ENCODE peak calls at places on chromosomes 2 and 18, in four cellular contexts. One of them, this sample, is unnamed. For H3K9me3, the result is how much of the 10 kb centered on the place peaks cover.

GRCh38 chr2:130728007-130728454 is 839 bp upstream of the GPR148 start:
- DNase-seq in fibroblast of lung: peak
- DNase-seq in GM23248: peak
- DNase-seq in astrocyte: peak
- DNase-seq in this sample: no peak

GRCh38 chr2:159996792-159997546 is 65.4 kb downstream of the PLA2R1 start:
- DNase-seq in fibroblast of lung: peak
- DNase-seq in GM23248: peak
- DNase-seq in astrocyte: peak
- DNase-seq in this sample: no peak

GRCh38 chr2:185607943-185608342 is 130.7 kb upstream of the FSIP2 start:
- DNase-seq in fibroblast of lung: no peak
- DNase-seq in GM23248: no peak
- DNase-seq in astrocyte: no peak
- DNase-seq in this sample: no peak

GRCh38 chr2:218782529-218782845 is 540 bp downstream of the CYP27A1 start:
- DNase-seq in fibroblast of lung: no peak
- DNase-seq in GM23248: no peak
- DNase-seq in astrocyte: no peak
- DNase-seq in this sample: no peak

GRCh38 chr2:168992591-168993349 is 38.4 kb downstream of the ABCB11 start:
- DNase-seq in fibroblast of lung: peak
- DNase-seq in GM23248: peak
- DNase-seq in astrocyte: peak
- DNase-seq in this sample: no peak

GRCh38 chr2:51424418-51424817 is 392.5 kb upstream of the NRXN1 start:
- DNase-seq in fibroblast of lung: no peak
- DNase-seq in GM23248: no peak
- DNase-seq in astrocyte: no peak
- DNase-seq in this sample: no peak

GRCh38 chr2:217900010-217900779 is 102.6 kb downstream of the TNS1 start:
- DNase-seq in fibroblast of lung: no peak
- DNase-seq in GM23248: peak
- DNase-seq in astrocyte: no peak
- DNase-seq in this sample: no peak

GRCh38 chr2:240513544-240514287 is 44.1 kb downstream of the ANKMY1 start:
- DNase-seq in fibroblast of lung: peak
- DNase-seq in GM23248: peak
- DNase-seq in astrocyte: peak
- DNase-seq in this sample: peak

GRCh38 chr2:85942346-85942957 is 53.7 kb upstream of the ST3GAL5 start:
- DNase-seq in fibroblast of lung: no peak
- DNase-seq in GM23248: no peak
- DNase-seq in astrocyte: no peak
- DNase-seq in this sample: no peak

GRCh38 chr2:85945172-85945571 is 56.4 kb upstream of the ST3GAL5 start:
- DNase-seq in fibroblast of lung: no peak
- DNase-seq in GM23248: no peak
- DNase-seq in astrocyte: no peak
- DNase-seq in this sample: no peak

GRCh38 chr2:85947593-85947992 is 58.8 kb upstream of the ST3GAL5 start:
- DNase-seq in fibroblast of lung: no peak
- DNase-seq in GM23248: no peak
- DNase-seq in astrocyte: no peak
- DNase-seq in this sample: no peak

GRCh38 chr2:85949280-85949679 is 60.5 kb upstream of the ST3GAL5 start:
- DNase-seq in fibroblast of lung: no peak
- DNase-seq in GM23248: no peak
- DNase-seq in astrocyte: no peak
- DNase-seq in this sample: no peak

GRCh38 chr2:85945576-85945975 is 56.8 kb upstream of the ST3GAL5 start:
- DNase-seq in fibroblast of lung: no peak
- DNase-seq in GM23248: no peak
- DNase-seq in astrocyte: no peak
- DNase-seq in this sample: no peak
- H3K9me3 ChIP-seq in fibroblast of lung: under half
- H3K9me3 ChIP-seq in GM23248: under half
- H3K9me3 ChIP-seq in astrocyte: under half
- H3K9me3 ChIP-seq in this sample: under half

GRCh38 chr2:4424153-4424552 is 720.8 kb downstream of the DCDC2C start:
- DNase-seq in fibroblast of lung: no peak
- DNase-seq in GM23248: no peak
- DNase-seq in astrocyte: no peak
- DNase-seq in this sample: no peak

GRCh38 chr2:4415810-4416413 is 712.5 kb downstream of the DCDC2C start:
- DNase-seq in fibroblast of lung: no peak
- DNase-seq in GM23248: no peak
- DNase-seq in astrocyte: no peak
- DNase-seq in this sample: no peak

DNA sequence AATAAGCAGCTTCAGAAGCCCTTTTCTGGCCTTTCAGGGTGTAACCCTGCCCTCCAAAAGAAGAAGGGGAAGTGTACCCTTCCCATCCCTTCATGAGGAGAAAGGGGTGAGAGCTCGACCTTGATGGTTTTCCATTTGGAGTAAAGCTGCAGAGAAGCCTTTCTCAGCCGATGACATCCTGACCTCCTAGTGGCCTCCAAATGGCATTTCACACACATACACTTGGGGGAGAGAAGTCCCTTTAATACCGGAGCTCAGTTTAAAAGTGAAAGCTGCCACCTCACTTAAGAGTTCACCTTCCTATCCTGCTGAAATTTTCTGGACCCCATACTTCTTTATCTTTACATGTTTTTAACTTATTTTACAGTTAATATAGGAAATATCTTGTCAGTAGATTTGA is 716.7 kb downstream of the DCDC2C start:
- DNase-seq in fibroblast of lung: no peak
- DNase-seq in GM23248: no peak
- DNase-seq in astrocyte: no peak
- DNase-seq in this sample: no peak
- H3K9me3 ChIP-seq in fibroblast of lung: under half
- H3K9me3 ChIP-seq in GM23248: under half
- H3K9me3 ChIP-seq in astrocyte: under half
- H3K9me3 ChIP-seq in this sample: under half

DNA sequence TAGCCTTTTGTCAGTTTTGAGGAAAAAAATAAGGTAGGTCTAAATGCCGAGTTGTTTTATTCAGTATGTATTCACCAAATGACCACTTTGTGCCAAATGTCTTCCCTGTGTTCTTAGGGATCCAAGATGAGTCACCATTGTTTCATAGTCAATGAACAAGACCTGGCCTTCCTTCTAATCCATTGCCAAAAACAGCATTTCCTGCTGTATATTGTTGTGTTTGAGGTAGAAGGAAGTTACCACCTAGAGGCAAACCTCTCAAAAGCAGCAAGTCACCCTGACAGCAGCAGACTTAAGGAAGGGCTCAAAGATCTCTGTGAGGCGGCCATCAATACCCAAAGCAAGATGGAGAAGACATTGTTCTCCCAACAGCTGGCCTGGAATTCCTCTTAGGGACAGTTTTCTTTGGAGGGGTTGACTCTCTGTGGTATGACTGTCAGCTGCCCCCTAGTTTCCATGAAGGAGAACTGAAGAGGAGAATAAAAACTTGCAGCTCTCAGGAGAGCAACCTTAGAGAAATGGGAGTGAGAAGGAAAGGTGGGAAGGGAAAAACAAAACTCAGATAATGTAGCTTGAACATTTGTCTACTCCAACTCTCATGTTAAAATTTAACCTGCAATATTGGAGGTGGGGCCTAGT is 328.3 kb downstream of the LRATD1 start:
- DNase-seq in fibroblast of lung: peak
- DNase-seq in GM23248: peak
- DNase-seq in astrocyte: peak
- DNase-seq in this sample: no peak
- H3K9me3 ChIP-seq in fibroblast of lung: under half
- H3K9me3 ChIP-seq in GM23248: under half
- H3K9me3 ChIP-seq in astrocyte: under half
- H3K9me3 ChIP-seq in this sample: under half

DNA sequence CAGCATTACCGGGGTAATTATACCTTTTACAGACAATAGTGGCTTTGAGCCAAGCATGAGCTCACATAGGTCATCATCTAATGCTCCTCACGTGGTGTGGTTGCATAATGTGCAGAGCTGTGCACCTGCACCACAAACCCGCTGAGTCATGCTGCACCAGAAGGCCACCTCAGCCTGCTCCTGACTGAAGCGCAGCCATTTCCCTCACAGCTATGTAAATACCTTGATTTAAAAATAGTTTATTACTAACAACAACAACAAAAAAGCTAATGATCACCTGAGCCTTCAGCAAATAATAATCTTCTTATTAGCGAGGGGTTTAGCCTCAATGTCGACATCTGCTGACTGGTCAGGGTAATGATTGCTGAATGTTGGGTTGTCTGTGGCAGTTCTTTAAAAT is 238.8 kb downstream of the MBD5 start:
- DNase-seq in fibroblast of lung: peak
- DNase-seq in GM23248: no peak
- DNase-seq in astrocyte: peak
- DNase-seq in this sample: peak
- H3K9me3 ChIP-seq in fibroblast of lung: under half
- H3K9me3 ChIP-seq in GM23248: under half
- H3K9me3 ChIP-seq in astrocyte: under half
- H3K9me3 ChIP-seq in this sample: under half

GRCh38 chr2:154391051-154391450 is 307.4 kb upstream of the KCNJ3 start:
- DNase-seq in fibroblast of lung: no peak
- DNase-seq in GM23248: no peak
- DNase-seq in astrocyte: no peak
- DNase-seq in this sample: no peak

DNA sequence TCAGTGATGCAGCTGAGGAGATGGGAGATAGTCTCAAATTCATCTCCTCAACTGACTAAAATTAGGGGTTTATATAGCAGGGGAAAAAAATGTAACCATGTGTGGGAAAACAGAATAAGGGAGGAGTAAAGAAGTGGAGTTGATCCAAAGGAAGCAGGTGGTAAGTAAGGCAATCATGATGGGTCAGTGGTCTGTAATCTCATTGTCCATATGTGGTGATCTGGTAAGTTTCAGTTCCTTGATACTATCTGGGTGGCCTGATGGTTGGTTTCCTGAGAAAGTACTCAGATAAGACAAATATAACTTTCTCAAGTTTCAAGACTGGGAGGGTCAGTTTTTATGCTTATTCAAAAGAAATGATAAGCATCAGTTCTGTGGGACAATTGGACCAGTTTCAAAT is 312.3 kb upstream of the KCNJ3 start:
- DNase-seq in fibroblast of lung: no peak
- DNase-seq in GM23248: no peak
- DNase-seq in astrocyte: no peak
- DNase-seq in this sample: no peak
- H3K9me3 ChIP-seq in fibroblast of lung: under half
- H3K9me3 ChIP-seq in GM23248: under half
- H3K9me3 ChIP-seq in astrocyte: under half
- H3K9me3 ChIP-seq in this sample: under half

GRCh38 chr18:7600036-7600435 is 32.9 kb downstream of the PTPRM start:
- DNase-seq in fibroblast of lung: no peak
- DNase-seq in GM23248: no peak
- DNase-seq in astrocyte: no peak
- DNase-seq in this sample: no peak

GRCh38 chr18:7603259-7604000 is 36.3 kb downstream of the PTPRM start:
- DNase-seq in fibroblast of lung: no peak
- DNase-seq in GM23248: no peak
- DNase-seq in astrocyte: no peak
- DNase-seq in this sample: no peak

GRCh38 chr18:7601249-7601620 is 34.1 kb downstream of the PTPRM start:
- DNase-seq in fibroblast of lung: peak
- DNase-seq in GM23248: peak
- DNase-seq in astrocyte: peak
- DNase-seq in this sample: no peak

GRCh38 chr18:7600528-7601248 is 33.6 kb downstream of the PTPRM start:
- DNase-seq in fibroblast of lung: no peak
- DNase-seq in GM23248: no peak
- DNase-seq in astrocyte: no peak
- DNase-seq in this sample: no peak

GRCh38 chr18:7601936-7602335 is 34.8 kb downstream of the PTPRM start:
- DNase-seq in fibroblast of lung: no peak
- DNase-seq in GM23248: no peak
- DNase-seq in astrocyte: no peak
- DNase-seq in this sample: no peak
- H3K9me3 ChIP-seq in fibroblast of lung: under half
- H3K9me3 ChIP-seq in GM23248: under half
- H3K9me3 ChIP-seq in astrocyte: under half
- H3K9me3 ChIP-seq in this sample: under half